ENCODE peak calls at places on chromosomes 12 and 14, in nine cellular contexts. M is amniotic stem cell; O is kidney; P is midbrain; C is stimulated activated naive CD8-positive, alpha-beta T cell treated with anti-CD3 and anti-CD28 coated beads, Interleukin-15, Interleukin-2, amounts not matched to agents 100 U/mL and 50 U/mL, for 24 hours; U is AG10803; L is activated T-cell treated with anti-CD3 and anti-CD28 coated beads for 4 hours; W is astrocyte of the spinal cord; A is GM03348. N is an unnamed sample.

GRCh38 chr14:90505531-90505930 is 108.7 kb downstream of the CALM1 start:
- DNase-seq in M (no peak), O (no peak), P (peak), C (no peak), U (no peak), L (no peak), W (no peak), A (no peak), N (no peak)

GRCh38 chr12:62210422-62210821 is 49.8 kb upstream of the USP15 start:
- DNase-seq in M (peak), O (no peak), P (peak), C (peak), U (peak), L (peak), W (peak), A (peak), N (peak)

GRCh38 chr12:88375960-88376305 is 204.3 kb downstream of the KITLG start:
- DNase-seq in M (no peak), O (peak), P (no peak), C (no peak), U (no peak), L (no peak), W (no peak), A (no peak), N (no peak)

GRCh38 chr12:108701779-108702435 is 29.4 kb downstream of the CORO1C start:
- DNase-seq in M (no peak), O (no peak), P (no peak), C (peak), U (peak), L (no peak), W (peak), A (peak), N (no peak)

GRCh38 chr12:10368206-10369171 is 21.4 kb downstream of the KLRK1 start:
- DNase-seq in M (no peak), O (no peak), P (peak), C (no peak), U (no peak), L (no peak), W (no peak), A (no peak), N (no peak)

GRCh38 chr14:69313176-69313575 is 53.2 kb downstream of the GALNT16 start:
- DNase-seq in M (no peak), O (peak), P (no peak), C (no peak), U (no peak), L (no peak), W (no peak), A (no peak), N (no peak)

GRCh38 chr12:117882181-117882580 is 86.6 kb downstream of the KSR2 start:
- DNase-seq in M (no peak), O (no peak), P (no peak), C (no peak), U (no peak), L (no peak), W (no peak), A (no peak), N (no peak)

GRCh38 chr14:24080888-24081738 is 9.8 kb downstream of the CPNE6 start:
- DNase-seq in M (peak), O (peak), P (peak), C (peak), U (peak), L (peak), W (peak), A (peak), N (peak)

GRCh38 chr14:79585845-79586244 is 625.5 kb downstream of the DIO2 start:
- DNase-seq in M (no peak), O (no peak), P (no peak), C (no peak), U (peak), L (no peak), W (peak), A (peak), N (peak)

GRCh38 chr12:54657048-54657696 is 9.0 kb upstream of the DCD start:
- DNase-seq in M (no peak), O (no peak), P (no peak), C (no peak), U (no peak), L (no peak), W (no peak), A (no peak), N (no peak)

GRCh38 chr12:77995436-77996167 is 164.9 kb downstream of the NAV3 start:
- DNase-seq in M (no peak), O (no peak), P (no peak), C (no peak), U (peak), L (no peak), W (peak), A (peak), N (peak)

GRCh38 chr14:95265106-95266094 is 54.3 kb downstream of the CLMN start:
- DNase-seq in M (peak), O (no peak), P (no peak), C (peak), U (peak), L (peak), W (peak), A (peak), N (peak)

GRCh38 chr14:29892327-29892726 is 35.3 kb downstream of the PRKD1 start:
- DNase-seq in M (no peak), O (no peak), P (no peak), C (no peak), U (peak), L (no peak), W (peak), A (no peak), N (peak)

GRCh38 chr14:39593339-39593738 is 161.1 kb upstream of the FBXO33 start:
- DNase-seq in M (no peak), O (no peak), P (no peak), C (no peak), U (no peak), L (no peak), W (no peak), A (no peak), N (no peak)

GRCh38 chr12:111605931-111606625 is 7.0 kb upstream of the ATXN2 start:
- DNase-seq in M (no peak), O (peak), P (no peak), C (no peak), U (no peak), L (no peak), W (peak), A (no peak), N (no peak)

GRCh38 chr12:88242161-88242925 is 100.2 kb downstream of the TMTC3 start:
- DNase-seq in M (peak), O (no peak), P (no peak), C (no peak), U (peak), L (no peak), W (peak), A (peak), N (peak)

GRCh38 chr14:73462815-73463214 is 4.5 kb upstream of the NUMB start:
- DNase-seq in M (no peak), O (no peak), P (no peak), C (no peak), U (peak), L (no peak), W (no peak), A (no peak), N (peak)

GRCh38 chr14:101705733-101706508 is 55.6 kb upstream of the PPP2R5C start:
- DNase-seq in M (no peak), O (peak), P (no peak), C (peak), U (peak), L (peak), W (peak), A (no peak), N (no peak)

GRCh38 chr12:57124259-57124877 is 3.9 kb upstream of the LRP1 start:
- DNase-seq in M (peak), O (no peak), P (peak), C (peak), U (peak), L (peak), W (peak), A (peak), N (peak)

GRCh38 chr12:49548822-49549648 is 10.2 kb downstream of the KCNH3 start:
- DNase-seq in M (no peak), O (no peak), P (no peak), C (peak), U (no peak), L (no peak), W (no peak), A (peak), N (peak)

GRCh38 chr12:27573972-27574371 is 50.0 kb downstream of the PPFIBP1 start:
- DNase-seq in M (no peak), O (no peak), P (no peak), C (no peak), U (peak), L (no peak), W (peak), A (peak), N (peak)

GRCh38 chr12:46364777-46365580 is 7.6 kb downstream of the SLC38A2 start:
- DNase-seq in M (no peak), O (no peak), P (peak), C (no peak), U (peak), L (no peak), W (peak), A (no peak), N (peak)

GRCh38 chr12:12979731-12980259 is 20.3 kb downstream of the HEBP1 start:
- DNase-seq in M (peak), O (no peak), P (peak), C (no peak), U (peak), L (no peak), W (peak), A (peak), N (peak)

GRCh38 chr12:15698377-15698867 is 90.8 kb downstream of the EPS8 start:
- DNase-seq in M (no peak), O (no peak), P (no peak), C (no peak), U (no peak), L (no peak), W (no peak), A (no peak), N (no peak)

N was measured in adipocyte.